ENCODE peak calls at places on chromosome X, in five cellular contexts. B is A549, O is bronchial epithelial cell, I is cardiac muscle cell, U is GM06990. C is an unnamed sample.

GRCh38 chrX:40878821-40879571 is 143.7 kb upstream of the MED14 start:
- DNase-seq in I (no peak), U (no peak), O (no peak), B (no peak), C (no peak)

GRCh38 chrX:49165901-49166881 is 3.6 kb downstream of the MAGIX start:
- DNase-seq in I (peak), B (no peak), O (peak), U (peak), C (peak)

GRCh38 chrX:1323315-1323714 is 13.3 kb upstream of the IL3RA start:
- DNase-seq in I (peak), O (no peak), U (peak), B (peak), C (peak)

GRCh38 chrX:10052906-10053625 is 85.9 kb downstream of the CLDN34 start:
- DNase-seq in I (no peak), O (no peak), U (no peak), B (no peak), C (no peak)

GRCh38 chrX:136574548-136574947 is 42.5 kb downstream of the VGLL1 start:
- DNase-seq in O (no peak), U (no peak), B (no peak), I (peak), C (no peak)

GRCh38 chrX:47662144-47662657 is 3.2 kb upstream of the UXT start:
- DNase-seq in O (peak), U (no peak), I (no peak), B (no peak), C (no peak)

GRCh38 chrX:40012039-40012799 is 85.5 kb downstream of the BCOR start:
- DNase-seq in U (no peak), B (no peak), O (peak), I (no peak), C (peak)

GRCh38 chrX:70089575-70090297 is 27.5 kb downstream of the OTUD6A start:
- DNase-seq in U (no peak), I (no peak), B (no peak), O (peak), C (no peak)

GRCh38 chrX:23904096-23904495 is 3.6 kb downstream of the APOO start:
- DNase-seq in O (peak), U (no peak), I (no peak), B (no peak), C (no peak)

GRCh38 chrX:123648028-123648810 is 84.6 kb downstream of the THOC2 start:
- DNase-seq in U (no peak), B (peak), I (peak), O (peak), C (peak)

GRCh38 chrX:107674480-107675364 is 46.4 kb downstream of the PRPS1 start:
- DNase-seq in O (peak), B (no peak), U (no peak), I (no peak), C (no peak)

GRCh38 chrX:23752740-23753435 is 9.8 kb upstream of the ACOT9 start:
- DNase-seq in U (no peak), O (peak), I (no peak), B (no peak), C (no peak)

GRCh38 chrX:93673056-93673868 is at the start of gene NAP1L3:
- DNase-seq in B (peak), I (peak), O (peak), U (peak), C (peak)

GRCh38 chrX:15882704-15883539 is 28.3 kb upstream of the AP1S2 start:
- DNase-seq in B (no peak), I (peak), U (peak), O (peak), C (no peak)

GRCh38 chrX:1807301-1807731 is 192.5 kb downstream of the ASMT start:
- DNase-seq in U (no peak), O (no peak), I (peak), B (no peak), C (no peak)

GRCh38 chrX:53188763-53189162 is 36.2 kb downstream of the KDM5C start:
- DNase-seq in U (no peak), O (peak), I (no peak), B (no peak), C (no peak)

GRCh38 chrX:31440546-31440945 is 368.7 kb upstream of the FTHL17 start:
- DNase-seq in I (no peak), B (no peak), O (no peak), U (no peak), C (no peak)

GRCh38 chrX:17164936-17165335 is 210.1 kb upstream of the NHS start:
- DNase-seq in B (no peak), U (no peak), I (no peak), O (no peak), C (no peak)

GRCh38 chrX:19602866-19603620 is 87.7 kb upstream of the MAP3K15 start:
- DNase-seq in B (peak), O (peak), U (no peak), I (no peak), C (no peak)

GRCh38 chrX:124665878-124666425 is 319.6 kb downstream of the SH2D1A start:
- DNase-seq in I (no peak), U (no peak), B (no peak), O (no peak), C (no peak)

GRCh38 chrX:134990475-134991473 is at the start of gene SMIM10:
- DNase-seq in U (peak), B (no peak), O (peak), I (peak), C (peak)

GRCh38 chrX:10156199-10157031 is at the start of gene CLCN4:
- DNase-seq in I (peak), U (peak), B (peak), O (no peak), C (peak)

GRCh38 chrX:8504451-8504850 is 39.8 kb downstream of the VCX3B start:
- DNase-seq in O (peak), U (no peak), I (no peak), B (no peak), C (no peak)

GRCh38 chrX:8500203-8500602 is 35.6 kb downstream of the VCX3B start:
- DNase-seq in I (no peak), U (no peak), B (no peak), O (no peak), C (no peak)
- TF ChIP-seq CTCF in I (no peak), U (no peak), B (no peak), O (no peak), C (no peak)

GRCh38 chrX:151004085-151004484 is 20.9 kb downstream of the HMGB3 start:
- DNase-seq in B (no peak), I (no peak), O (no peak), U (no peak), C (no peak)
- TF ChIP-seq CTCF in B (no peak), I (no peak), O (no peak), U (peak), C (no peak)

GRCh38 chrX:119695535-119696050 is 2.6 kb upstream of the SEPTIN6 start:
- DNase-seq in O (no peak), U (peak), B (no peak), I (no peak), C (no peak)

GRCh38 chrX:119693996-119694451 is 1.1 kb upstream of the SEPTIN6 start:
- DNase-seq in B (no peak), I (peak), U (no peak), O (no peak), C (no peak)

GRCh38 chrX:119694601-119695534 is 1.9 kb upstream of the SEPTIN6 start:
- DNase-seq in O (no peak), I (no peak), B (no peak), U (peak), C (no peak)

GRCh38 chrX:119696251-119696890 is 3.4 kb upstream of the SEPTIN6 start:
- DNase-seq in B (no peak), U (no peak), O (no peak), I (no peak), C (no peak)

DNA sequence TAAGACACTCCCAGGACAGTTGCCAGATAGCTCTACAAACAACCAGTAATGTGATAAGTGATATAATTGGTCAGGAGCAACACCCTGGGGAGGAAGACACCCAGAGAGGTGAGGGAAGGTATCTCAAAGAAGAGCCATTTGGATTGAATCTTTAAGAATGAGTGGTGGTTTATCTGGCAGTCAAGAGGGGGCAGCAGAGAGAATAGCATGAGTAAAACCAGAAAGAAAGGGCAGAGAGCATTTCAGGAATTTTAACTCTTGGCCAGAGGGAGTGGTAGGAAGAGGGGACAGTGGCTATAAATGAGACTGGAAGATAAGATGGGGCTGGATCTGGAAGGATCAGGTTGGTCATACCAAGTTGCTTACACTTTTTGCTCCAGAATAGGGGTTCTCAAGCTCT is 5.9 kb upstream of the SEPTIN6 start:
- DNase-seq in B (peak), I (peak), O (peak), U (no peak), C (peak)
- TF ChIP-seq CTCF in B (peak), I (peak), O (peak), U (peak), C (peak)

DNA sequence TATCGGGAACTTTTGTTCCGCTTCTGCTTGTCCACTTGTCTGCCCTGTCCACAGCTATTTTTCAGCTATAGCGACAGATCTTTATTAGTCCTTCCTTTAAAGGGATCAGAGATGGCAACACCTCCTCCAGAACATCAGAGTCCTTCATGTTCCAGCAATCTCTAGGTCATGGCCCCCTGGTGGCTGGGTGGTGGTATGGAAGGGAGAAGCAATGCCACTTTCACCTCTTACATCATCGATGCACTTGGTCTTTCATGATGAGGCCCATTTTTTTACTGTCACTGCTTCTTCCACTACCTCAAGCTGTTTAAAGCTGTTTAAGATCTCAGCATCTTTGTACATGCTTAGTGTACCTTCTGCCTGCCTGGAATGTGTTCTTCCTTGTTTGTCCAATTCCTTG is 106.7 kb downstream of the ARHGAP6 start:
- DNase-seq in B (peak), I (no peak), U (no peak), O (no peak), C (peak)
- TF ChIP-seq CTCF in B (no peak), I (peak), U (peak), O (peak), C (peak)

C was measured in endothelial cell.